ENCODE peak calls at places on chromosome X, in seven cellular contexts. One of them, this sample, is unnamed. For H3K4me1, the result is how much of the 10 kb centered on the place peaks cover.

GRCh38 chrX:56233100-56233499 is 944 bp downstream of the KLF8 start:
- DNase-seq in neural progenitor cell: peak
- DNase-seq in hepatocyte: peak
- DNase-seq in fibroblast of lung: peak
- DNase-seq in osteoblast: no peak
- DNase-seq in SK-N-SH: no peak
- DNase-seq in astrocyte: no peak
- DNase-seq in this sample: peak

GRCh38 chrX:132539611-132540010 is 50.8 kb upstream of the MBNL3 start:
- DNase-seq in astrocyte: no peak
- DNase-seq in neural progenitor cell: no peak
- DNase-seq in hepatocyte: no peak
- DNase-seq in osteoblast: no peak
- DNase-seq in SK-N-SH: no peak
- DNase-seq in fibroblast of lung: no peak
- DNase-seq in this sample: no peak

GRCh38 chrX:106932492-106932923 is 12.3 kb downstream of the CLDN2 start:
- DNase-seq in astrocyte: peak
- DNase-seq in hepatocyte: peak
- DNase-seq in neural progenitor cell: no peak
- DNase-seq in fibroblast of lung: peak
- DNase-seq in SK-N-SH: no peak
- DNase-seq in osteoblast: peak
- DNase-seq in this sample: no peak

GRCh38 chrX:150773117-150773516 is 79.9 kb downstream of the MTMR1 start:
- DNase-seq in astrocyte: no peak
- DNase-seq in SK-N-SH: no peak
- DNase-seq in fibroblast of lung: no peak
- DNase-seq in neural progenitor cell: no peak
- DNase-seq in hepatocyte: no peak
- DNase-seq in osteoblast: no peak
- DNase-seq in this sample: no peak

GRCh38 chrX:34778961-34779360 is 121.9 kb upstream of the TMEM47 start:
- DNase-seq in osteoblast: peak
- DNase-seq in SK-N-SH: no peak
- DNase-seq in neural progenitor cell: no peak
- DNase-seq in fibroblast of lung: peak
- DNase-seq in astrocyte: peak
- DNase-seq in hepatocyte: no peak
- DNase-seq in this sample: no peak

GRCh38 chrX:110759785-110760184 is 35.8 kb downstream of the CHRDL1 start:
- DNase-seq in neural progenitor cell: no peak
- DNase-seq in fibroblast of lung: no peak
- DNase-seq in hepatocyte: no peak
- DNase-seq in SK-N-SH: no peak
- DNase-seq in astrocyte: peak
- DNase-seq in osteoblast: no peak
- DNase-seq in this sample: no peak

GRCh38 chrX:71315917-71316316 is 14.4 kb downstream of the ITGB1BP2 start:
- DNase-seq in hepatocyte: no peak
- DNase-seq in osteoblast: peak
- DNase-seq in astrocyte: peak
- DNase-seq in SK-N-SH: no peak
- DNase-seq in fibroblast of lung: peak
- DNase-seq in neural progenitor cell: no peak
- DNase-seq in this sample: no peak

GRCh38 chrX:1524874-1525582 is 12.0 kb downstream of the P2RY8 start:
- DNase-seq in fibroblast of lung: no peak
- DNase-seq in hepatocyte: no peak
- DNase-seq in SK-N-SH: no peak
- DNase-seq in neural progenitor cell: no peak
- DNase-seq in astrocyte: no peak
- DNase-seq in osteoblast: no peak
- DNase-seq in this sample: no peak

GRCh38 chrX:119226431-119226830 is 9.7 kb upstream of the PGRMC1 start:
- DNase-seq in hepatocyte: no peak
- DNase-seq in fibroblast of lung: peak
- DNase-seq in osteoblast: no peak
- DNase-seq in neural progenitor cell: no peak
- DNase-seq in astrocyte: no peak
- DNase-seq in SK-N-SH: no peak
- DNase-seq in this sample: no peak

GRCh38 chrX:95332530-95332929 is 1352.1 kb upstream of the DIAPH2 start:
- DNase-seq in hepatocyte: peak
- DNase-seq in SK-N-SH: no peak
- DNase-seq in neural progenitor cell: peak
- DNase-seq in fibroblast of lung: no peak
- DNase-seq in osteoblast: no peak
- DNase-seq in astrocyte: no peak
- DNase-seq in this sample: no peak

GRCh38 chrX:97027384-97027922 is 143.7 kb downstream of the RPA4 start:
- DNase-seq in hepatocyte: no peak
- DNase-seq in osteoblast: no peak
- DNase-seq in fibroblast of lung: no peak
- DNase-seq in neural progenitor cell: peak
- DNase-seq in SK-N-SH: no peak
- DNase-seq in astrocyte: peak
- DNase-seq in this sample: peak

GRCh38 chrX:11787564-11787963 is 29.5 kb downstream of the MSL3 start:
- DNase-seq in astrocyte: peak
- DNase-seq in hepatocyte: peak
- DNase-seq in neural progenitor cell: peak
- DNase-seq in fibroblast of lung: peak
- DNase-seq in SK-N-SH: peak
- DNase-seq in osteoblast: peak
- DNase-seq in this sample: peak

GRCh38 chrX:103343105-103343504 is 13.1 kb downstream of the TCEAL7 start:
- DNase-seq in SK-N-SH: peak
- DNase-seq in fibroblast of lung: peak
- DNase-seq in hepatocyte: peak
- DNase-seq in osteoblast: peak
- DNase-seq in neural progenitor cell: peak
- DNase-seq in astrocyte: no peak
- DNase-seq in this sample: peak

GRCh38 chrX:100615015-100615414 is 21.6 kb downstream of the TSPAN6 start:
- DNase-seq in fibroblast of lung: peak
- DNase-seq in neural progenitor cell: peak
- DNase-seq in SK-N-SH: peak
- DNase-seq in astrocyte: peak
- DNase-seq in osteoblast: peak
- DNase-seq in hepatocyte: peak
- DNase-seq in this sample: peak

GRCh38 chrX:27086221-27086620 is 376.9 kb downstream of the PPP4R3C start:
- DNase-seq in astrocyte: no peak
- DNase-seq in fibroblast of lung: no peak
- DNase-seq in osteoblast: peak
- DNase-seq in neural progenitor cell: peak
- DNase-seq in SK-N-SH: no peak
- DNase-seq in hepatocyte: no peak
- DNase-seq in this sample: no peak

GRCh38 chrX:3119376-3119775 is 78.1 kb downstream of the ARSF start:
- DNase-seq in SK-N-SH: no peak
- DNase-seq in astrocyte: peak
- DNase-seq in hepatocyte: no peak
- DNase-seq in osteoblast: no peak
- DNase-seq in neural progenitor cell: no peak
- DNase-seq in fibroblast of lung: no peak
- DNase-seq in this sample: no peak

GRCh38 chrX:141701081-141701480 is 2.5 kb upstream of the SPANXD start:
- DNase-seq in fibroblast of lung: no peak
- DNase-seq in osteoblast: no peak
- DNase-seq in SK-N-SH: no peak
- DNase-seq in astrocyte: peak
- DNase-seq in neural progenitor cell: no peak
- DNase-seq in hepatocyte: no peak
- DNase-seq in this sample: peak

GRCh38 chrX:13082286-13083065 is 38.1 kb upstream of the FAM9C start:
- DNase-seq in astrocyte: no peak
- DNase-seq in fibroblast of lung: no peak
- DNase-seq in hepatocyte: no peak
- DNase-seq in osteoblast: no peak
- DNase-seq in SK-N-SH: no peak
- DNase-seq in neural progenitor cell: no peak
- DNase-seq in this sample: no peak

GRCh38 chrX:13077168-13077567 is 32.7 kb upstream of the FAM9C start:
- DNase-seq in SK-N-SH: no peak
- DNase-seq in osteoblast: no peak
- DNase-seq in hepatocyte: no peak
- DNase-seq in astrocyte: no peak
- DNase-seq in fibroblast of lung: no peak
- DNase-seq in neural progenitor cell: no peak
- DNase-seq in this sample: no peak

GRCh38 chrX:13081385-13082285 is 37.2 kb upstream of the FAM9C start:
- DNase-seq in SK-N-SH: no peak
- DNase-seq in neural progenitor cell: no peak
- DNase-seq in osteoblast: no peak
- DNase-seq in fibroblast of lung: peak
- DNase-seq in astrocyte: no peak
- DNase-seq in hepatocyte: no peak
- DNase-seq in this sample: no peak

GRCh38 chrX:13078739-13079444 is 34.5 kb upstream of the FAM9C start:
- DNase-seq in neural progenitor cell: peak
- DNase-seq in fibroblast of lung: peak
- DNase-seq in osteoblast: peak
- DNase-seq in SK-N-SH: no peak
- DNase-seq in astrocyte: peak
- DNase-seq in hepatocyte: peak
- DNase-seq in this sample: no peak

DNA sequence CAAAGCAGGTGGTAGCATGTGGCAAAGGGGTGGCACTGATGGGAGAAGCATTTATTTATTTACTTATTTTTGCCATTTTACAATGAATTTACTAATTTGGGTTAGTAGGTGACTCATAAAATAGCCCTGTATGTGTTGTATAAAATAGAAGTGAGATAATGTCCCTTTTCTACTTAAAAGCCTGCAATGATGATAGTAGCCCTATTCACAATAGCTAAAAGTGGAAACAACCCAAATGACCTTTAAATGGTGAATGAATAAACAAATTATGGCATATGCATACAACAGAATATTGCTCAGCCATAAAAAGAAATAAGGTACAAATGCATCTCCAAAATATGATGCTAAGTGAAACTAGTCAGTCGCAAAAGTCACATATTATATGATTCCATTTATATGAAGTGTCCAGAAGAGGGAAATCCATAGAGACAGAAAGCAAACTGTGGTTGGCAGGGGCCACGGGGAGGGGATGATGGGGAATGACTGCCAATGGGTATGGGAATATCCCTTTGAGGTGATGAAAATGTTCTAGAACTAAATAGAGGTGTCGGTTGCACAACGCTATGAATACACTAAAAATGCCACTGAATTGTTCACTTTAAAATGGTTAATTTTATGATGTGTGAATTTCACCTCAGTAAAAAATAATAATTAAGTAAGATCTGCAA is 35.8 kb upstream of the FAM9C start:
- DNase-seq in hepatocyte: no peak
- DNase-seq in fibroblast of lung: no peak
- DNase-seq in osteoblast: no peak
- DNase-seq in astrocyte: no peak
- DNase-seq in neural progenitor cell: no peak
- DNase-seq in SK-N-SH: no peak
- DNase-seq in this sample: no peak
- H3K4me1 ChIP-seq in hepatocyte: under half
- H3K4me1 ChIP-seq in fibroblast of lung: under half
- H3K4me1 ChIP-seq in osteoblast: under half
- H3K4me1 ChIP-seq in astrocyte: under half
- H3K4me1 ChIP-seq in neural progenitor cell: under half
- H3K4me1 ChIP-seq in SK-N-SH: under half
- H3K4me1 ChIP-seq in this sample: under half

GRCh38 chrX:24148118-24148517 is 1.4 kb upstream of the ZFX start:
- DNase-seq in osteoblast: no peak
- DNase-seq in hepatocyte: no peak
- DNase-seq in fibroblast of lung: no peak
- DNase-seq in SK-N-SH: no peak
- DNase-seq in neural progenitor cell: no peak
- DNase-seq in astrocyte: no peak
- DNase-seq in this sample: no peak
- H2AFZ ChIP-seq in osteoblast: peak
- H2AFZ ChIP-seq in hepatocyte: peak
- H2AFZ ChIP-seq in fibroblast of lung: no peak
- H2AFZ ChIP-seq in SK-N-SH: peak
- H2AFZ ChIP-seq in neural progenitor cell: peak
- H2AFZ ChIP-seq in astrocyte: peak
- H2AFZ ChIP-seq in this sample: no peak

DNA sequence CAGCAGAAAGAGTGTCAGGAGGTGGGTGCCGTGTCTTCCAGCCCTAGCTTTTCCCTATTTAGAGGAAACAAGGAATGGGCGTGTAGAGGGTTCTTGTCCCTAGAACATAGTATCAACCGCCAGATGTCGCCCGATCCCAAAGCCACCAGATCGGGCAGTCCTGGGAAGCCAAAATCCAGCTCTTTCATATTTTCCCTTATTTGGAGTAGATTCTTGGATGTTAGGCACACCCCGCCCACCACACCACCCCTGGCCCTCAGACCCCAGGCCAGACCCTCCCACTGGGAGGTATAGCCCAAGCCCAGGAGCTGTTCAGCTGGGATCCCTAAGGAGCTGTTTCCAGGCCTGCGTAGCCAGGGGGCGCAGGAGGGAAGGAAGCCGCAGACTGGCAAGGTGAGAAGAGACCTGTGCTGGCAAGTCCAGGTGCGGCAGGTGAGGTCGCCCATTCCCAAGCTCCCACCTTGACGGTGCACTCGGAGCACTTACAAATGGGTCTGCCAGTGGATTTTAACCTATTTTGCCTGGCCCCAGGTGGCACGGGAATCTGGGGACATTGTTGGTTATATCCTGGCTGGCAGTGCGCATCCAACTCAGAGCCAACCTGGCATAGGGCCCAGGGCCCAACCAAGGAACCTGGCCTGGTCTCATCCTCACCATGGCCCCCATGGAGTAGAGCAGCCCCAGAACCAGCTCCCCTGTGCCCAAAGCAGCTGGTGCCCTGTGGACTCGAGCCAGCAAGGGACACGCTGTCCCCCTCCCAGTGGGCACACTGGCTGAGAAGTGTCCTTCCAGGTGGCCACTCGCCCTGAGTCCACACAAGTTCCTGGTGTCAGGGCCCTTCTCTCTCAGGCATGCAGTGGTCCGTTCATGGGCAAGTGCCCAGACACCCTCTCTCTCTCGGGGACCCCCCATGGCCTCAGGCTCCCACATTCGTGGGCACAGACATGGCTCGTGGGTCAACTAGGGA is 811 bp downstream of the FLNA start:
- DNase-seq in SK-N-SH: no peak
- DNase-seq in neural progenitor cell: peak
- DNase-seq in hepatocyte: peak
- DNase-seq in fibroblast of lung: peak
- DNase-seq in astrocyte: peak
- DNase-seq in osteoblast: peak
- DNase-seq in this sample: peak
- H3K4me3 ChIP-seq in SK-N-SH: peak
- H3K4me3 ChIP-seq in neural progenitor cell: peak
- H3K4me3 ChIP-seq in hepatocyte: no peak
- H3K4me3 ChIP-seq in fibroblast of lung: peak
- H3K4me3 ChIP-seq in astrocyte: peak
- H3K4me3 ChIP-seq in osteoblast: peak
- H3K4me3 ChIP-seq in this sample: peak

DNA sequence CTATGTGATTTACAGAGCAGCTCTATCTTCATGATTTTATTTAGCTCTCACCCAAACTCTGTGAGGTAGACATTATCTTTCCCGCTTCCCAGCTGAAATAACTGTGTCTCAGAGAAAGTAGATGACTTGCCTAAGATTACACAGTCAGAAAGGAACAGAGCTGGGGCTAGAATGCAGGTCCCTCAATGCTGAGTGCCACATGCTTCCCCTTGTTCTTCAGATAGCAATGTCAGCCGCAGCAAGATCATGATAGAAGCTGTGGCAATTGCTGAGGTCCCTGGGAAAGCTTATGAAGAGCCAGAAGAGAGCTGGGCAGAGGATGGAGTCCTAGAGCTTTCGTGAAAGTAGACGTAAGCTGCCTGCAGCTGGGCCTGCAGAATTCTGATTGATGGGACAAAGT is 11.1 kb upstream of the GABRE start:
- DNase-seq in SK-N-SH: no peak
- DNase-seq in osteoblast: no peak
- DNase-seq in neural progenitor cell: no peak
- DNase-seq in astrocyte: no peak
- DNase-seq in hepatocyte: no peak
- DNase-seq in fibroblast of lung: no peak
- DNase-seq in this sample: no peak
- H3K4me1 ChIP-seq in SK-N-SH: under half
- H3K4me1 ChIP-seq in osteoblast: half or more
- H3K4me1 ChIP-seq in neural progenitor cell: under half
- H3K4me1 ChIP-seq in astrocyte: half or more
- H3K4me1 ChIP-seq in hepatocyte: under half
- H3K4me1 ChIP-seq in fibroblast of lung: under half
- H3K4me1 ChIP-seq in this sample: under half